ENCODE peak calls at places on chromosomes 1 and 21, in seven cellular contexts. One of them, this sample, is unnamed.

GRCh38 chr1:156813750-156814570 is 2.7 kb downstream of the SH2D2A start:
- DNase-seq in fibroblast of the aortic adventitia: no peak
- DNase-seq in SK-N-MC: no peak
- DNase-seq in tibial artery: peak
- DNase-seq in naive thymus-derived CD8-positive, alpha-beta T cell: peak
- DNase-seq in DMS 273 treated with DMSO at 0.1 percent for 48 hours: no peak
- DNase-seq in activated naive CD8-positive, alpha-beta T cell treated with anti-CD3 and anti-CD28 coated beads, Interleukin-2, amount 50 U/mL, for 24 hours: peak
- DNase-seq in this sample: peak

GRCh38 chr1:205066221-205066818 is 17.9 kb downstream of the TMEM81 start:
- DNase-seq in SK-N-MC: no peak
- DNase-seq in naive thymus-derived CD8-positive, alpha-beta T cell: no peak
- DNase-seq in fibroblast of the aortic adventitia: peak
- DNase-seq in tibial artery: no peak
- DNase-seq in DMS 273 treated with DMSO at 0.1 percent for 48 hours: no peak
- DNase-seq in activated naive CD8-positive, alpha-beta T cell treated with anti-CD3 and anti-CD28 coated beads, Interleukin-2, amount 50 U/mL, for 24 hours: no peak
- DNase-seq in this sample: no peak

GRCh38 chr1:8464377-8464776 is 146.5 kb downstream of the SLC45A1 start:
- DNase-seq in DMS 273 treated with DMSO at 0.1 percent for 48 hours: no peak
- DNase-seq in tibial artery: no peak
- DNase-seq in activated naive CD8-positive, alpha-beta T cell treated with anti-CD3 and anti-CD28 coated beads, Interleukin-2, amount 50 U/mL, for 24 hours: no peak
- DNase-seq in fibroblast of the aortic adventitia: no peak
- DNase-seq in naive thymus-derived CD8-positive, alpha-beta T cell: no peak
- DNase-seq in SK-N-MC: no peak
- DNase-seq in this sample: no peak

GRCh38 chr1:234962340-234962989 is 166.2 kb downstream of the TOMM20 start:
- DNase-seq in tibial artery: peak
- DNase-seq in fibroblast of the aortic adventitia: peak
- DNase-seq in SK-N-MC: no peak
- DNase-seq in DMS 273 treated with DMSO at 0.1 percent for 48 hours: no peak
- DNase-seq in naive thymus-derived CD8-positive, alpha-beta T cell: no peak
- DNase-seq in activated naive CD8-positive, alpha-beta T cell treated with anti-CD3 and anti-CD28 coated beads, Interleukin-2, amount 50 U/mL, for 24 hours: no peak
- DNase-seq in this sample: peak

GRCh38 chr1:38817958-38818705 is 41.4 kb downstream of the RRAGC start:
- DNase-seq in SK-N-MC: no peak
- DNase-seq in activated naive CD8-positive, alpha-beta T cell treated with anti-CD3 and anti-CD28 coated beads, Interleukin-2, amount 50 U/mL, for 24 hours: peak
- DNase-seq in tibial artery: no peak
- DNase-seq in naive thymus-derived CD8-positive, alpha-beta T cell: peak
- DNase-seq in DMS 273 treated with DMSO at 0.1 percent for 48 hours: peak
- DNase-seq in fibroblast of the aortic adventitia: no peak
- DNase-seq in this sample: no peak

GRCh38 chr1:42937141-42937696 is 21.4 kb downstream of the SLC2A1 start:
- DNase-seq in DMS 273 treated with DMSO at 0.1 percent for 48 hours: no peak
- DNase-seq in naive thymus-derived CD8-positive, alpha-beta T cell: no peak
- DNase-seq in fibroblast of the aortic adventitia: peak
- DNase-seq in activated naive CD8-positive, alpha-beta T cell treated with anti-CD3 and anti-CD28 coated beads, Interleukin-2, amount 50 U/mL, for 24 hours: no peak
- DNase-seq in tibial artery: peak
- DNase-seq in SK-N-MC: no peak
- DNase-seq in this sample: peak

GRCh38 chr1:19220991-19221390 is 10.9 kb upstream of the UBR4 start:
- DNase-seq in tibial artery: no peak
- DNase-seq in fibroblast of the aortic adventitia: no peak
- DNase-seq in SK-N-MC: no peak
- DNase-seq in activated naive CD8-positive, alpha-beta T cell treated with anti-CD3 and anti-CD28 coated beads, Interleukin-2, amount 50 U/mL, for 24 hours: no peak
- DNase-seq in DMS 273 treated with DMSO at 0.1 percent for 48 hours: no peak
- DNase-seq in naive thymus-derived CD8-positive, alpha-beta T cell: no peak
- DNase-seq in this sample: peak

GRCh38 chr1:27570383-27570755 is 33.6 kb downstream of the AHDC1 start:
- DNase-seq in SK-N-MC: no peak
- DNase-seq in tibial artery: no peak
- DNase-seq in fibroblast of the aortic adventitia: no peak
- DNase-seq in activated naive CD8-positive, alpha-beta T cell treated with anti-CD3 and anti-CD28 coated beads, Interleukin-2, amount 50 U/mL, for 24 hours: no peak
- DNase-seq in naive thymus-derived CD8-positive, alpha-beta T cell: no peak
- DNase-seq in DMS 273 treated with DMSO at 0.1 percent for 48 hours: no peak
- DNase-seq in this sample: no peak

GRCh38 chr1:9817734-9818133 is 6.0 kb downstream of the CLSTN1 start:
- DNase-seq in activated naive CD8-positive, alpha-beta T cell treated with anti-CD3 and anti-CD28 coated beads, Interleukin-2, amount 50 U/mL, for 24 hours: no peak
- DNase-seq in SK-N-MC: no peak
- DNase-seq in tibial artery: no peak
- DNase-seq in naive thymus-derived CD8-positive, alpha-beta T cell: no peak
- DNase-seq in fibroblast of the aortic adventitia: no peak
- DNase-seq in DMS 273 treated with DMSO at 0.1 percent for 48 hours: no peak
- DNase-seq in this sample: no peak

GRCh38 chr1:61208172-61208571 is 125.8 kb downstream of the NFIA start:
- DNase-seq in tibial artery: no peak
- DNase-seq in activated naive CD8-positive, alpha-beta T cell treated with anti-CD3 and anti-CD28 coated beads, Interleukin-2, amount 50 U/mL, for 24 hours: no peak
- DNase-seq in naive thymus-derived CD8-positive, alpha-beta T cell: no peak
- DNase-seq in SK-N-MC: no peak
- DNase-seq in fibroblast of the aortic adventitia: no peak
- DNase-seq in DMS 273 treated with DMSO at 0.1 percent for 48 hours: no peak
- DNase-seq in this sample: no peak

GRCh38 chr1:247409869-247410544 is 6.0 kb upstream of the NLRP3 start:
- DNase-seq in naive thymus-derived CD8-positive, alpha-beta T cell: no peak
- DNase-seq in fibroblast of the aortic adventitia: no peak
- DNase-seq in DMS 273 treated with DMSO at 0.1 percent for 48 hours: no peak
- DNase-seq in SK-N-MC: no peak
- DNase-seq in tibial artery: no peak
- DNase-seq in activated naive CD8-positive, alpha-beta T cell treated with anti-CD3 and anti-CD28 coated beads, Interleukin-2, amount 50 U/mL, for 24 hours: peak
- DNase-seq in this sample: no peak

GRCh38 chr1:18978706-18979105 is 22.2 kb upstream of the IFFO2 start:
- DNase-seq in naive thymus-derived CD8-positive, alpha-beta T cell: no peak
- DNase-seq in fibroblast of the aortic adventitia: no peak
- DNase-seq in tibial artery: no peak
- DNase-seq in activated naive CD8-positive, alpha-beta T cell treated with anti-CD3 and anti-CD28 coated beads, Interleukin-2, amount 50 U/mL, for 24 hours: no peak
- DNase-seq in SK-N-MC: no peak
- DNase-seq in DMS 273 treated with DMSO at 0.1 percent for 48 hours: no peak
- DNase-seq in this sample: no peak

GRCh38 chr1:44293761-44294315 is 61.2 kb downstream of the ERI3 start:
- DNase-seq in SK-N-MC: no peak
- DNase-seq in DMS 273 treated with DMSO at 0.1 percent for 48 hours: no peak
- DNase-seq in activated naive CD8-positive, alpha-beta T cell treated with anti-CD3 and anti-CD28 coated beads, Interleukin-2, amount 50 U/mL, for 24 hours: no peak
- DNase-seq in naive thymus-derived CD8-positive, alpha-beta T cell: no peak
- DNase-seq in fibroblast of the aortic adventitia: no peak
- DNase-seq in tibial artery: no peak
- DNase-seq in this sample: no peak

GRCh38 chr1:209567788-209568187 is 15.7 kb upstream of the CAMK1G start:
- DNase-seq in naive thymus-derived CD8-positive, alpha-beta T cell: no peak
- DNase-seq in tibial artery: no peak
- DNase-seq in fibroblast of the aortic adventitia: peak
- DNase-seq in SK-N-MC: no peak
- DNase-seq in DMS 273 treated with DMSO at 0.1 percent for 48 hours: no peak
- DNase-seq in activated naive CD8-positive, alpha-beta T cell treated with anti-CD3 and anti-CD28 coated beads, Interleukin-2, amount 50 U/mL, for 24 hours: no peak
- DNase-seq in this sample: peak

GRCh38 chr1:26827663-26828062 is 1.2 kb downstream of the ZDHHC18 start:
- DNase-seq in activated naive CD8-positive, alpha-beta T cell treated with anti-CD3 and anti-CD28 coated beads, Interleukin-2, amount 50 U/mL, for 24 hours: no peak
- DNase-seq in tibial artery: no peak
- DNase-seq in fibroblast of the aortic adventitia: no peak
- DNase-seq in DMS 273 treated with DMSO at 0.1 percent for 48 hours: no peak
- DNase-seq in naive thymus-derived CD8-positive, alpha-beta T cell: no peak
- DNase-seq in SK-N-MC: no peak
- DNase-seq in this sample: no peak

GRCh38 chr1:94044290-94044790 is 76.6 kb downstream of the ABCA4 start:
- DNase-seq in activated naive CD8-positive, alpha-beta T cell treated with anti-CD3 and anti-CD28 coated beads, Interleukin-2, amount 50 U/mL, for 24 hours: no peak
- DNase-seq in fibroblast of the aortic adventitia: no peak
- DNase-seq in naive thymus-derived CD8-positive, alpha-beta T cell: no peak
- DNase-seq in DMS 273 treated with DMSO at 0.1 percent for 48 hours: no peak
- DNase-seq in tibial artery: peak
- DNase-seq in SK-N-MC: no peak
- DNase-seq in this sample: no peak

GRCh38 chr21:26849428-26850115 is 4.4 kb upstream of the ADAMTS1 start:
- DNase-seq in naive thymus-derived CD8-positive, alpha-beta T cell: no peak
- DNase-seq in fibroblast of the aortic adventitia: peak
- DNase-seq in DMS 273 treated with DMSO at 0.1 percent for 48 hours: no peak
- DNase-seq in SK-N-MC: no peak
- DNase-seq in tibial artery: no peak
- DNase-seq in activated naive CD8-positive, alpha-beta T cell treated with anti-CD3 and anti-CD28 coated beads, Interleukin-2, amount 50 U/mL, for 24 hours: no peak
- DNase-seq in this sample: peak

GRCh38 chr1:55209247-55209646 is 5.9 kb downstream of the USP24 start:
- DNase-seq in naive thymus-derived CD8-positive, alpha-beta T cell: no peak
- DNase-seq in SK-N-MC: no peak
- DNase-seq in DMS 273 treated with DMSO at 0.1 percent for 48 hours: no peak
- DNase-seq in tibial artery: no peak
- DNase-seq in fibroblast of the aortic adventitia: no peak
- DNase-seq in activated naive CD8-positive, alpha-beta T cell treated with anti-CD3 and anti-CD28 coated beads, Interleukin-2, amount 50 U/mL, for 24 hours: no peak
- DNase-seq in this sample: no peak

GRCh38 chr1:1758059-1758621 is 20.1 kb downstream of the NADK start:
- DNase-seq in activated naive CD8-positive, alpha-beta T cell treated with anti-CD3 and anti-CD28 coated beads, Interleukin-2, amount 50 U/mL, for 24 hours: no peak
- DNase-seq in naive thymus-derived CD8-positive, alpha-beta T cell: no peak
- DNase-seq in DMS 273 treated with DMSO at 0.1 percent for 48 hours: no peak
- DNase-seq in tibial artery: no peak
- DNase-seq in SK-N-MC: no peak
- DNase-seq in fibroblast of the aortic adventitia: no peak
- DNase-seq in this sample: no peak

GRCh38 chr1:155263067-155263466 is 907 bp upstream of the SCAMP3 start:
- DNase-seq in activated naive CD8-positive, alpha-beta T cell treated with anti-CD3 and anti-CD28 coated beads, Interleukin-2, amount 50 U/mL, for 24 hours: no peak
- DNase-seq in SK-N-MC: no peak
- DNase-seq in DMS 273 treated with DMSO at 0.1 percent for 48 hours: no peak
- DNase-seq in tibial artery: no peak
- DNase-seq in fibroblast of the aortic adventitia: no peak
- DNase-seq in naive thymus-derived CD8-positive, alpha-beta T cell: no peak
- DNase-seq in this sample: no peak

This sample was measured in AG10803.